ENCODE peak calls at places on chromosomes 12 and 14, in seven cellular contexts. N, I, U, A, V, W and K are unnamed samples.

GRCh38 chr14:87097021-87097420 is 896.0 kb downstream of the GALC start:
- DNase-seq in U (no peak), W (no peak), V (no peak), N (no peak), A (no peak), I (no peak), K (no peak)

GRCh38 chr12:48903363-48903981 is 21.8 kb downstream of the FKBP11 start:
- DNase-seq in I (no peak), V (no peak), W (no peak), A (no peak), U (no peak), N (no peak), K (no peak)

GRCh38 chr12:112937741-112938719 is at the start of gene OAS3:
- DNase-seq in A (peak; percentile 72), V (peak; percentile 78), N (no peak), U (peak; percentile 22), I (peak; percentile 49), W (peak; percentile 87), K (peak; percentile 87)

GRCh38 chr14:68780358-68781160 is 12.3 kb downstream of the ZFP36L1 start:
- DNase-seq in U (no peak), N (no peak), V (no peak), I (peak; percentile 70), W (peak; percentile 74), A (no peak), K (peak; percentile 43)

GRCh38 chr14:24182110-24182882 is 6.3 kb downstream of the IPO4 start:
- DNase-seq in V (no peak), N (no peak), U (no peak), I (no peak), W (no peak), A (no peak), K (no peak)

GRCh38 chr12:132610896-132611602 is 667 bp upstream of the LRCOL1 start:
- DNase-seq in U (no peak), I (no peak), V (no peak), A (no peak), W (no peak), N (no peak), K (no peak)

GRCh38 chr14:74302160-74302628 is 540 bp downstream of the ABCD4 start:
- DNase-seq in N (peak; percentile 43), W (peak; percentile 63), A (peak; percentile 64), V (peak; percentile 67), U (no peak), I (peak; percentile 75), K (peak; percentile 43)

GRCh38 chr14:64979336-64980074 is 7.2 kb upstream of the FNTB start:
- DNase-seq in W (peak; percentile 36), I (no peak), V (no peak), N (no peak), A (peak; percentile 28), U (no peak), K (peak; percentile 14)

GRCh38 chr14:35855886-35856481 is 29.8 kb downstream of the BRMS1L start:
- DNase-seq in A (no peak), V (peak; percentile 47), I (peak; percentile 93), W (no peak), U (no peak), N (peak; percentile 82), K (no peak)

GRCh38 chr12:15788266-15789214 is 648 bp downstream of the EPS8 start:
- DNase-seq in W (peak; percentile 54), U (peak; percentile 34), V (no peak), N (peak; percentile 49), I (no peak), A (peak; percentile 70), K (peak; percentile 47)

GRCh38 chr14:55438066-55438683 is 2.2 kb downstream of the TBPL2 start:
- DNase-seq in V (peak; percentile 62), N (no peak), W (peak; percentile 79), I (peak; percentile 53), A (peak; percentile 80), U (peak; percentile 57), K (peak; percentile 92)

GRCh38 chr12:101997102-101997501 is 64.7 kb downstream of the WASHC3 start:
- DNase-seq in N (no peak), U (no peak), W (no peak), V (no peak), I (no peak), A (no peak), K (no peak)

GRCh38 chr14:38078393-38078792 is 129.3 kb upstream of the SSTR1 start:
- DNase-seq in W (no peak), N (peak; percentile 25), I (peak; percentile 17), U (no peak), A (no peak), V (no peak), K (peak; percentile 17)

GRCh38 chr12:55250944-55251343 is 6.5 kb downstream of the OR6C74 start:
- DNase-seq in N (no peak), I (no peak), W (no peak), V (no peak), A (no peak), U (no peak), K (no peak)

GRCh38 chr12:75704208-75704607 is 192.8 kb upstream of the KRR1 start:
- DNase-seq in N (no peak), A (no peak), U (peak; percentile 58), I (no peak), W (no peak), V (no peak), K (no peak)

GRCh38 chr12:94603434-94604068 is 46.8 kb downstream of the TMCC3 start:
- DNase-seq in V (no peak), N (peak; percentile 52), A (peak; percentile 75), U (peak; percentile 22), I (peak; percentile 61), W (no peak), K (peak; percentile 48)

GRCh38 chr12:95623554-95624170 is 72.4 kb upstream of the USP44 start:
- DNase-seq in V (peak; percentile 69), U (peak; percentile 66), A (peak; percentile 99), I (peak; percentile 51), W (peak; percentile 82), N (peak; percentile 31), K (peak; percentile 89)

GRCh38 chr12:66491812-66492361 is 187.0 kb downstream of the GRIP1 start:
- DNase-seq in U (no peak), N (no peak), W (peak; percentile 6), I (no peak), A (no peak), V (no peak), K (no peak)

GRCh38 chr14:103190731-103191130 is 67.5 kb downstream of the TNFAIP2 start:
- DNase-seq in V (no peak), A (no peak), N (no peak), U (no peak), I (no peak), W (no peak), K (no peak)

GRCh38 chr12:68264864-68265256 is 11.5 kb upstream of the IL22 start:
- DNase-seq in V (no peak), N (no peak), W (no peak), I (no peak), A (no peak), U (no peak), K (no peak)
- H3K9me2 ChIP-seq in V (no peaks in the 10 kb centered on the region), N (no peaks in the 10 kb centered on the region), W (no peaks in the 10 kb centered on the region), I (no peaks in the 10 kb centered on the region), A (peaks cover 9% of the 10 kb centered on the region), U (no peaks in the 10 kb centered on the region), K (no peaks in the 10 kb centered on the region)

GRCh38 chr12:6689000-6689882 is at the start of gene ZNF384:
- DNase-seq in V (peak; percentile 94), N (peak; percentile 100), I (peak; percentile 100), U (peak; percentile 98), A (peak; percentile 98), W (peak; percentile 98), K (peak; percentile 97)
- TF ChIP-seq CTCF in V (no peak), N (no peak), I (no peak), U (no peak), A (no peak), W (no peak), K (no peak)

DNA sequence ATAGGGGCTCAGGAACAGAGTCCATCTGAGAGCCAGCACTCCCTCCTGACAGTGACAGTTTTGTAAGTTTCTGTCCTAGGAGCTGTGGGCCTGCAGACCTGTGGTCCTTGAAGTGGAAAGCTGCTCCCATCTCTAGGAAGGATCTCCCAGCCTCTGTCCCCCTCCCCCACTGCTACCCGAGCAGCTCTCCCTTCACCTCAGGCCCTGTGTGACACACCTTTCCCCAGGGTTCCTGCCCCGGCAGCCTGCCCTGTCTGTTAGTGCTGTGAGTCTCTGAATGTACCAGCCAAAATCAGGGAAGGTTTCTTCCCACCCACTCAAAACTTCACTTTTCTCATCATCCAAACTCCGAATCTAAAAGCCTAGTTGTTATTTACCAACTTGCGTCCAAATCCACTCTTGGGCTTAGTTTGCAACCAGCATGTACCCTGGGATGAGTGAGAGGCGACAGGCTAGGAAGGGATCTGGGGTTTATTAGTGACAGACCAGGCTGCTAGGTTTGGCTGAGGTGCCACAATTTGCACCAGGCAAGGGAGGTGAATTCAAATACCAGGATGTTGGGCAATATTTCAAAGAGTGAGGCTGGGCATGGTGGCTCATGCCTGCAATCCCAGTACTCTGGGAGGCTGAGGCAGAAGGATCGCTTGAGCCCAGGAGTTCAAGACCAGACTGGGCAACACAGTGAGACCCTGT is 39.9 kb downstream of the NINJ2 start:
- DNase-seq in V (no peak), U (no peak), N (no peak), I (no peak), W (no peak), A (peak; percentile 46), K (no peak)
- H3K9me2 ChIP-seq in V (no peaks in the 10 kb centered on the region), U (no peaks in the 10 kb centered on the region), N (no peaks in the 10 kb centered on the region), I (no peaks in the 10 kb centered on the region), W (no peaks in the 10 kb centered on the region), A (no peaks in the 10 kb centered on the region), K (no peaks in the 10 kb centered on the region)

GRCh38 chr12:124466200-124467128 is 100.9 kb downstream of the NCOR2 start:
- DNase-seq in N (no peak), W (no peak), U (no peak), A (no peak), V (no peak), I (peak; percentile 89), K (no peak)
- TF ChIP-seq CTCF in N (no peak), W (no peak), U (no peak), A (no peak), V (no peak), I (peak; percentile 56), K (no peak)